ENCODE peak calls at places on chromosomes 12 and 14, in nine cellular contexts. O is Peyer's patch; I is PC-9; D is effector memory CD4-positive, alpha-beta T cell; G is heart right ventricle; W is uterus; Z is colonic mucosa; R is gastrocnemius medialis; U is CD8-positive, alpha-beta T cell. A is an unnamed sample. For H3K9me3, H3K36me3 and H3K4me1, the result is how much of the 10 kb centered on the place peaks cover.

GRCh38 chr14:96309128-96309906 is 53.3 kb downstream of the BDKRB1 start:
- DNase-seq in I (no peak), O (no peak), U (no peak), G (no peak), W (no peak), R (no peak), Z (peak), D (no peak), A (no peak)

GRCh38 chr12:48681416-48681737 is 661 bp downstream of the KANSL2 start:
- DNase-seq in Z (no peak), W (no peak), I (no peak), O (no peak), G (no peak), U (no peak), R (peak), D (no peak), A (no peak)

GRCh38 chr12:99605-100004 is 33.0 kb downstream of the IQSEC3 start:
- DNase-seq in R (no peak), O (no peak), D (no peak), G (no peak), Z (no peak), W (no peak), I (no peak), U (no peak), A (no peak)

GRCh38 chr12:20455001-20455706 is 86.8 kb downstream of the PDE3A start:
- DNase-seq in G (no peak), R (no peak), W (no peak), I (no peak), O (no peak), U (no peak), D (no peak), Z (no peak), A (no peak)

GRCh38 chr14:92596328-92596943 is 82.9 kb downstream of the RIN3 start:
- DNase-seq in R (no peak), U (no peak), Z (no peak), O (no peak), G (no peak), I (no peak), W (no peak), D (no peak), A (no peak)

GRCh38 chr14:89237923-89238529 is 179.0 kb downstream of the FOXN3 start:
- DNase-seq in Z (no peak), G (no peak), D (no peak), W (no peak), O (no peak), R (no peak), U (no peak), I (no peak), A (no peak)

GRCh38 chr14:104136472-104137296 is 1.7 kb upstream of the KIF26A start:
- DNase-seq in Z (no peak), D (no peak), W (no peak), O (peak), G (no peak), U (no peak), I (no peak), R (no peak), A (no peak)

GRCh38 chr14:44620106-44621019 is 113.3 kb upstream of the FSCB start:
- DNase-seq in U (no peak), G (no peak), R (no peak), D (no peak), W (no peak), Z (no peak), O (no peak), I (no peak), A (no peak)

GRCh38 chr14:69519701-69520100 is 35.2 kb downstream of the PLEKHD1 start:
- DNase-seq in G (no peak), W (no peak), Z (no peak), R (no peak), O (no peak), U (no peak), D (no peak), I (no peak), A (no peak)

GRCh38 chr12:95838125-95838524 is 20.6 kb upstream of the SNRPF start:
- DNase-seq in G (no peak), O (peak), U (no peak), Z (peak), D (no peak), I (no peak), R (no peak), W (no peak), A (peak)

GRCh38 chr12:88308825-88309224 is 166.7 kb downstream of the TMTC3 start:
- DNase-seq in O (no peak), W (no peak), R (no peak), I (no peak), Z (no peak), U (no peak), G (no peak), D (no peak), A (no peak)

GRCh38 chr12:116609715-116610114 is 50.5 kb downstream of the MAP1LC3B2 start:
- DNase-seq in U (no peak), Z (peak), D (no peak), G (no peak), I (no peak), O (no peak), W (no peak), R (no peak), A (no peak)

GRCh38 chr14:60658909-60659585 is 9.8 kb upstream of the SIX1 start:
- DNase-seq in O (no peak), G (no peak), D (no peak), R (no peak), I (no peak), U (no peak), Z (no peak), W (no peak), A (no peak)

GRCh38 chr14:105195533-105196227 is 14.6 kb upstream of the NUDT14 start:
- DNase-seq in D (no peak), G (no peak), U (peak), O (no peak), Z (no peak), I (no peak), W (no peak), R (no peak), A (no peak)

GRCh38 chr12:103768467-103769123 is 72.4 kb downstream of the NT5DC3 start:
- DNase-seq in O (no peak), W (no peak), D (no peak), U (no peak), Z (no peak), R (no peak), G (no peak), I (no peak), A (no peak)

GRCh38 chr14:59175404-59175803 is 13.1 kb upstream of the DAAM1 start:
- DNase-seq in I (no peak), W (no peak), G (no peak), U (no peak), O (no peak), Z (no peak), R (no peak), D (no peak), A (no peak)

GRCh38 chr14:69107407-69108003 is 45.4 kb downstream of the DCAF5 start:
- DNase-seq in G (peak), I (peak), Z (peak), D (peak), W (peak), R (no peak), U (no peak), O (no peak), A (peak)

GRCh38 chr12:103833095-103833777 is 7.8 kb downstream of the NT5DC3 start:
- DNase-seq in D (no peak), I (no peak), U (no peak), R (no peak), Z (no peak), O (no peak), W (no peak), G (no peak), A (no peak)

GRCh38 chr12:22190969-22191368 is 143.5 kb downstream of the ST8SIA1 start:
- DNase-seq in O (no peak), I (no peak), G (no peak), R (no peak), Z (no peak), U (no peak), W (no peak), D (no peak), A (no peak)

GRCh38 chr12:89985935-89986334 is 277.3 kb upstream of the ATP2B1 start:
- DNase-seq in R (no peak), O (no peak), W (no peak), Z (no peak), U (no peak), I (no peak), G (no peak), D (no peak), A (no peak)

GRCh38 chr12:47949441-47950341 is 13.7 kb upstream of the TMEM106C start:
- DNase-seq in R (peak), W (peak), I (peak), G (peak), D (peak), U (no peak), Z (peak), O (peak), A (peak)

GRCh38 chr12:65209655-65210043 is 40.3 kb downstream of the LEMD3 start:
- DNase-seq in Z (no peak), R (no peak), G (no peak), D (no peak), O (no peak), W (no peak), I (no peak), U (no peak), A (no peak)

GRCh38 chr14:74763803-74764531 is 851 bp downstream of the YLPM1 start:
- DNase-seq in G (peak), D (no peak), R (no peak), O (no peak), Z (peak), I (peak), U (peak), W (peak), A (peak)

GRCh38 chr14:51511265-51511664 is 140.4 kb upstream of the FRMD6 start:
- DNase-seq in Z (no peak), G (no peak), U (no peak), R (no peak), I (no peak), D (no peak), W (no peak), O (no peak), A (no peak)

GRCh38 chr12:42281281-42281680 is 43.2 kb upstream of the YAF2 start:
- DNase-seq in U (no peak), O (no peak), D (no peak), Z (no peak), I (no peak), W (no peak), G (no peak), R (no peak), A (no peak)

GRCh38 chr14:75184039-75184438 is 7.6 kb upstream of the TMED10 start:
- DNase-seq in G (no peak), R (no peak), I (no peak), W (no peak), U (no peak), O (no peak), D (no peak), Z (peak), A (no peak)

GRCh38 chr12:6551496-6552139 is 4.2 kb downstream of the IFFO1 start:
- DNase-seq in I (no peak), R (peak), W (peak), U (no peak), O (no peak), D (no peak), Z (no peak), G (no peak), A (no peak)

GRCh38 chr12:130017571-130018449 is 114.0 kb upstream of the TMEM132D start:
- DNase-seq in U (no peak), I (no peak), R (no peak), W (no peak), O (no peak), D (no peak), G (no peak), Z (no peak), A (no peak)

GRCh38 chr12:29725587-29726320 is 58.0 kb downstream of the TMTC1 start:
- DNase-seq in R (peak), U (no peak), O (no peak), Z (no peak), W (no peak), D (no peak), I (no peak), G (peak), A (peak)

GRCh38 chr14:76023757-76024156 is 38.2 kb downstream of the IFT43 start:
- DNase-seq in I (no peak), O (no peak), R (no peak), U (no peak), W (no peak), G (no peak), Z (no peak), D (no peak), A (no peak)

GRCh38 chr14:104378636-104379225 is 200.8 kb upstream of the C14orf180 start:
- DNase-seq in O (no peak), I (no peak), U (no peak), W (no peak), R (no peak), Z (no peak), D (no peak), G (no peak), A (no peak)

GRCh38 chr14:94024549-94024948 is 1.6 kb upstream of the OTUB2 start:
- DNase-seq in O (no peak), W (no peak), G (no peak), I (no peak), Z (no peak), D (no peak), R (no peak), U (no peak), A (no peak)

GRCh38 chr14:23570806-23571483 is 3.4 kb upstream of the AP1G2 start:
- DNase-seq in I (no peak), D (no peak), W (no peak), U (no peak), O (no peak), R (peak), G (no peak), Z (no peak), A (no peak)

GRCh38 chr12:50276068-50276467 is 7.3 kb downstream of the LIMA1 start:
- DNase-seq in R (no peak), W (no peak), U (no peak), I (no peak), O (no peak), Z (no peak), D (no peak), G (no peak), A (no peak)

GRCh38 chr14:60650382-60650961 is 1.2 kb upstream of the SIX1 start:
- DNase-seq in D (no peak), R (peak), O (no peak), U (no peak), G (no peak), W (no peak), I (no peak), Z (no peak), A (peak)

GRCh38 chr12:25271486-25272098 is 20.9 kb upstream of the KRAS start:
- DNase-seq in G (no peak), Z (no peak), W (no peak), D (no peak), U (no peak), R (no peak), I (no peak), O (no peak), A (no peak)

GRCh38 chr12:34342048-34342447 is 319.8 kb downstream of the ALG10 start:
- DNase-seq in D (no peak), W (no peak), U (no peak), G (no peak), R (no peak), Z (no peak), O (no peak), I (no peak), A (no peak)
- H3K9me3 ChIP-seq in D (under half), W (under half), U (under half), G (under half), R (under half), Z (under half), O (under half), I (under half), A (under half)

GRCh38 chr12:4346931-4347330 is 25.9 kb downstream of the TIGAR start:
- DNase-seq in O (no peak), R (no peak), U (no peak), W (no peak), G (no peak), Z (no peak), D (no peak), I (no peak), A (no peak)
- H3K36me3 ChIP-seq in O (under half), R (under half), U (under half), W (under half), G (under half), Z (under half), D (under half), I (under half), A (under half)

GRCh38 chr12:108704527-108704926 is 26.8 kb downstream of the CORO1C start:
- DNase-seq in I (no peak), R (no peak), W (no peak), O (no peak), Z (no peak), U (no peak), G (no peak), D (no peak), A (no peak)
- H3K4me1 ChIP-seq in I (under half), R (half or more), W (under half), O (under half), Z (under half), U (under half), G (half or more), D (under half), A (under half)

DNA sequence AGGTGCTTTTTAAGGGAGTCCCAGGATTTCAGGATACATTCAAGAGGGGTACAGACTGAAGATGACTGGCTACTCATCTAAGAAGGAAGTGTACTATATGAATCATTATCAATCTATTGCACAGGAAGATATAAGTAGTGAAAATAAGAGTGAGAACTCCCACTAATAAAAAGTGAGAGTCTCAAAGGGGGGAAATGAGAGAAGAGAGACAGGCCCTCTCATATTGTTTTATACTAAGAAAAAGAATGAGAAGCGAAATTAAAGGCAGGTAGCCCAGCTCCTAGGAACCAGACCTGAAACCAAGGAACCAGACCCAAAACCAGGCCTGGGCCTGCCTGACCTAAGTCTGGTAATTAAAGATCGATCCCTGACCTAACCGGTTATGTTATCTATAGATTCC is 54.6 kb downstream of the TESPA1 start:
- DNase-seq in Z (no peak), O (no peak), R (no peak), U (no peak), G (no peak), D (no peak), W (no peak), I (no peak), A (no peak)
- H3K9me3 ChIP-seq in Z (under half), O (under half), R (under half), U (under half), G (under half), D (under half), W (under half), I (under half), A (under half)

DNA sequence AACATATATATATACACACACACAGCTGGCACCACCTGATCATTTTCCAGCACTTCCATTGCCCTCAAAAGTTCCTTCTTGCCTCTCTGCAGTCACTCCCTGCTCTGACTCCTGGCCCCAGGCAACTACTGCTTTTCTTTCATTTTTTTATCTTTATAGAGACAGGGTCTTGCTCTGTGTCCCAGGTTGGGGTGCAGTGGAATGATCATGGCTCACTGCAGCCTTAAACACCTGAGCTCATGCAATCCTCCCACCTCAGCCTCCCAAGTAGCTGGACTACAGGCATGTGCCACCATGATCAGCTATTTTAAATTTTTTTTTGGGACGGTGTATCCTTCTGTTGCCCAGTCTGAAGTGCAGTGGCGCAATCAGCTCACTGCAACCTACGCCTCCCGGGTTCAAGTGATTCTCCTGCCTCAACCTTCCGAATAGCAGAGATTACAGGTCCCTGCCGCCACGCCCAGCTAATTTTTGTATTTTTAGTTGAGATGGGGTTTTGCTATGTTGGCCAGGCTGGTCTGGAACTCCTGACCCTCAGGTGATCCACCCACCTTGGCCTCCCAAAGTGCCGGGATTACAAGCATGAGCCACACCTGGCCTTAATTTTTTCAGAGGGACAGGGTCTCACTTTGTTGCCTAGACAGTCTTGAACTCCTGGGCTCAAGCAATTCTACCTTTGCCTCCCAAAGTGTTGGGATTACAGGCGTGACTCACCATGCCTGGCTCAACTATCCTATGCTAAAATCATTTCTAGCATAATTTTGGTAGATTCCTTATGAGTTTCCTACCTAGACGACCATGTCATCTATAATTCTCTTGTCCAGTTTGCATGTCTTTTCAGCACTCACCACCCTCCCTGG is 7.8 kb downstream of the HSP90AA1 start:
- DNase-seq in Z (peak), D (no peak), I (no peak), U (no peak), O (no peak), R (no peak), W (no peak), G (no peak), A (no peak)
- H3K36me3 ChIP-seq in Z (under half), D (under half), I (half or more), U (under half), O (under half), R (half or more), W (under half), G (under half), A (under half)